ENCODE peak calls at places on chromosome 15, in five cellular contexts. One of them, this sample, is unnamed.

GRCh38 chr15:69002783-69003182 is 11.7 kb upstream of the NOX5 start:
- DNase-seq in activated T-helper 1 cell treated with Interleukin-2 at 50 U/mL for 16 hours: no peak
- DNase-seq in transverse colon: no peak
- DNase-seq in EH: no peak
- DNase-seq in SW480: no peak
- DNase-seq in this sample: no peak

GRCh38 chr15:33393552-33393951 is 82.8 kb downstream of the RYR3 start:
- DNase-seq in SW480: no peak
- DNase-seq in activated T-helper 1 cell treated with Interleukin-2 at 50 U/mL for 16 hours: no peak
- DNase-seq in transverse colon: no peak
- DNase-seq in EH: no peak
- DNase-seq in this sample: no peak

GRCh38 chr15:38130739-38131498 is 121.7 kb upstream of the SPRED1 start:
- DNase-seq in activated T-helper 1 cell treated with Interleukin-2 at 50 U/mL for 16 hours: no peak
- DNase-seq in transverse colon: peak
- DNase-seq in SW480: peak
- DNase-seq in EH: peak
- DNase-seq in this sample: peak

GRCh38 chr15:63042879-63043340 is 363 bp downstream of the TPM1 start:
- DNase-seq in EH: no peak
- DNase-seq in transverse colon: no peak
- DNase-seq in activated T-helper 1 cell treated with Interleukin-2 at 50 U/mL for 16 hours: no peak
- DNase-seq in SW480: no peak
- DNase-seq in this sample: peak

GRCh38 chr15:77243716-77244401 is 172.9 kb upstream of the TSPAN3 start:
- DNase-seq in SW480: no peak
- DNase-seq in transverse colon: no peak
- DNase-seq in EH: no peak
- DNase-seq in activated T-helper 1 cell treated with Interleukin-2 at 50 U/mL for 16 hours: no peak
- DNase-seq in this sample: no peak

GRCh38 chr15:66126057-66126855 is 127.3 kb downstream of the MEGF11 start:
- DNase-seq in activated T-helper 1 cell treated with Interleukin-2 at 50 U/mL for 16 hours: no peak
- DNase-seq in SW480: no peak
- DNase-seq in EH: no peak
- DNase-seq in transverse colon: no peak
- DNase-seq in this sample: no peak

GRCh38 chr15:57992761-57993295 is 72.7 kb downstream of the ALDH1A2 start:
- DNase-seq in transverse colon: no peak
- DNase-seq in SW480: no peak
- DNase-seq in activated T-helper 1 cell treated with Interleukin-2 at 50 U/mL for 16 hours: no peak
- DNase-seq in EH: no peak
- DNase-seq in this sample: no peak

GRCh38 chr15:93028111-93028631 is 60.8 kb downstream of the RGMA start:
- DNase-seq in EH: no peak
- DNase-seq in transverse colon: no peak
- DNase-seq in activated T-helper 1 cell treated with Interleukin-2 at 50 U/mL for 16 hours: no peak
- DNase-seq in SW480: no peak
- DNase-seq in this sample: peak

GRCh38 chr15:45105586-45105985 is 8.4 kb downstream of the DUOX2 start:
- DNase-seq in activated T-helper 1 cell treated with Interleukin-2 at 50 U/mL for 16 hours: no peak
- DNase-seq in EH: no peak
- DNase-seq in transverse colon: no peak
- DNase-seq in SW480: no peak
- DNase-seq in this sample: no peak

GRCh38 chr15:100234158-100235029 is 107.4 kb downstream of the ADAMTS17 start:
- DNase-seq in activated T-helper 1 cell treated with Interleukin-2 at 50 U/mL for 16 hours: no peak
- DNase-seq in EH: no peak
- DNase-seq in transverse colon: peak
- DNase-seq in SW480: no peak
- DNase-seq in this sample: no peak

GRCh38 chr15:72319360-72319984 is 485 bp downstream of the CELF6 start:
- DNase-seq in SW480: peak
- DNase-seq in transverse colon: peak
- DNase-seq in activated T-helper 1 cell treated with Interleukin-2 at 50 U/mL for 16 hours: peak
- DNase-seq in EH: peak
- DNase-seq in this sample: peak

GRCh38 chr15:31993062-31993461 is 37.3 kb upstream of the CHRNA7 start:
- DNase-seq in activated T-helper 1 cell treated with Interleukin-2 at 50 U/mL for 16 hours: no peak
- DNase-seq in EH: no peak
- DNase-seq in transverse colon: no peak
- DNase-seq in SW480: no peak
- DNase-seq in this sample: no peak

GRCh38 chr15:52109559-52110451 is 2.8 kb downstream of the BCL2L10 start:
- DNase-seq in transverse colon: no peak
- DNase-seq in SW480: no peak
- DNase-seq in activated T-helper 1 cell treated with Interleukin-2 at 50 U/mL for 16 hours: no peak
- DNase-seq in EH: no peak
- DNase-seq in this sample: no peak

GRCh38 chr15:85504739-85505676 is 124.6 kb downstream of the AKAP13 start:
- DNase-seq in SW480: peak
- DNase-seq in activated T-helper 1 cell treated with Interleukin-2 at 50 U/mL for 16 hours: no peak
- DNase-seq in transverse colon: peak
- DNase-seq in EH: peak
- DNase-seq in this sample: peak

GRCh38 chr15:60835000-60835399 is 356.1 kb upstream of the ICE2 start:
- DNase-seq in SW480: no peak
- DNase-seq in EH: no peak
- DNase-seq in activated T-helper 1 cell treated with Interleukin-2 at 50 U/mL for 16 hours: no peak
- DNase-seq in transverse colon: no peak
- DNase-seq in this sample: no peak

GRCh38 chr15:59133921-59134427 is 29.0 kb downstream of the CCNB2 start:
- DNase-seq in EH: no peak
- DNase-seq in activated T-helper 1 cell treated with Interleukin-2 at 50 U/mL for 16 hours: no peak
- DNase-seq in SW480: no peak
- DNase-seq in transverse colon: no peak
- DNase-seq in this sample: no peak

GRCh38 chr15:65532738-65533051 is 2.4 kb downstream of the HACD3 start:
- DNase-seq in EH: peak
- DNase-seq in transverse colon: no peak
- DNase-seq in activated T-helper 1 cell treated with Interleukin-2 at 50 U/mL for 16 hours: no peak
- DNase-seq in SW480: peak
- DNase-seq in this sample: peak

GRCh38 chr15:47756872-47757271 is 39.6 kb downstream of the SEMA6D start:
- DNase-seq in transverse colon: peak
- DNase-seq in EH: peak
- DNase-seq in activated T-helper 1 cell treated with Interleukin-2 at 50 U/mL for 16 hours: no peak
- DNase-seq in SW480: no peak
- DNase-seq in this sample: peak

GRCh38 chr15:62145015-62145735 is 19.9 kb downstream of the C2CD4B start:
- DNase-seq in transverse colon: no peak
- DNase-seq in EH: no peak
- DNase-seq in SW480: no peak
- DNase-seq in activated T-helper 1 cell treated with Interleukin-2 at 50 U/mL for 16 hours: no peak
- DNase-seq in this sample: no peak

GRCh38 chr15:76998661-76999285 is 3.8 kb downstream of the PSTPIP1 start:
- DNase-seq in activated T-helper 1 cell treated with Interleukin-2 at 50 U/mL for 16 hours: no peak
- DNase-seq in transverse colon: no peak
- DNase-seq in SW480: no peak
- DNase-seq in EH: no peak
- DNase-seq in this sample: no peak

GRCh38 chr15:55434989-55435825 is 26.9 kb downstream of the PIERCE2 start:
- DNase-seq in EH: peak
- DNase-seq in SW480: peak
- DNase-seq in transverse colon: no peak
- DNase-seq in activated T-helper 1 cell treated with Interleukin-2 at 50 U/mL for 16 hours: no peak
- DNase-seq in this sample: peak

GRCh38 chr15:101201411-101202174 is 50.3 kb downstream of the CHSY1 start:
- DNase-seq in EH: peak
- DNase-seq in transverse colon: peak
- DNase-seq in activated T-helper 1 cell treated with Interleukin-2 at 50 U/mL for 16 hours: no peak
- DNase-seq in SW480: peak
- DNase-seq in this sample: peak

GRCh38 chr15:98568382-98569017 is 79.8 kb upstream of the IGF1R start:
- DNase-seq in activated T-helper 1 cell treated with Interleukin-2 at 50 U/mL for 16 hours: no peak
- DNase-seq in transverse colon: no peak
- DNase-seq in SW480: no peak
- DNase-seq in EH: peak
- DNase-seq in this sample: peak

GRCh38 chr15:22973286-22973685 is 6.9 kb downstream of the CYFIP1 start:
- DNase-seq in transverse colon: no peak
- DNase-seq in EH: no peak
- DNase-seq in SW480: no peak
- DNase-seq in activated T-helper 1 cell treated with Interleukin-2 at 50 U/mL for 16 hours: no peak
- DNase-seq in this sample: no peak

GRCh38 chr15:59501531-59502113 is 63.6 kb downstream of the FAM81A start:
- DNase-seq in activated T-helper 1 cell treated with Interleukin-2 at 50 U/mL for 16 hours: no peak
- DNase-seq in EH: peak
- DNase-seq in SW480: peak
- DNase-seq in transverse colon: peak
- DNase-seq in this sample: peak

GRCh38 chr15:40407343-40407990 is 1.9 kb downstream of the IVD start:
- DNase-seq in EH: no peak
- DNase-seq in activated T-helper 1 cell treated with Interleukin-2 at 50 U/mL for 16 hours: no peak
- DNase-seq in SW480: no peak
- DNase-seq in transverse colon: no peak
- DNase-seq in this sample: no peak

GRCh38 chr15:80308002-80308401 is 56.0 kb upstream of the CTXND1 start:
- DNase-seq in transverse colon: no peak
- DNase-seq in EH: no peak
- DNase-seq in SW480: no peak
- DNase-seq in activated T-helper 1 cell treated with Interleukin-2 at 50 U/mL for 16 hours: no peak
- DNase-seq in this sample: no peak

GRCh38 chr15:53962646-53963561 is 15.3 kb upstream of the UNC13C start:
- DNase-seq in activated T-helper 1 cell treated with Interleukin-2 at 50 U/mL for 16 hours: no peak
- DNase-seq in SW480: peak
- DNase-seq in EH: no peak
- DNase-seq in transverse colon: peak
- DNase-seq in this sample: peak

GRCh38 chr15:51688863-51689262 is 7.6 kb downstream of the SCG3 start:
- DNase-seq in EH: peak
- DNase-seq in SW480: no peak
- DNase-seq in transverse colon: no peak
- DNase-seq in activated T-helper 1 cell treated with Interleukin-2 at 50 U/mL for 16 hours: no peak
- DNase-seq in this sample: peak

GRCh38 chr15:82138306-82138705 is 92.5 kb upstream of the MEX3B start:
- DNase-seq in transverse colon: no peak
- DNase-seq in SW480: no peak
- DNase-seq in EH: no peak
- DNase-seq in activated T-helper 1 cell treated with Interleukin-2 at 50 U/mL for 16 hours: no peak
- DNase-seq in this sample: no peak

GRCh38 chr15:64341961-64342360 is 14.0 kb downstream of the CSNK1G1 start:
- DNase-seq in activated T-helper 1 cell treated with Interleukin-2 at 50 U/mL for 16 hours: no peak
- DNase-seq in EH: no peak
- DNase-seq in transverse colon: no peak
- DNase-seq in SW480: no peak
- DNase-seq in this sample: no peak